ENCODE peak calls at places on chromosome 12, in four cellular contexts. I is COR-L47, P is AG04450, B is GM23248. E is an unnamed sample.

GRCh38 chr12:112801055-112801454 is 9.5 kb downstream of the RPH3A start:
- DNase-seq in I (no peak), P (no peak), B (no peak), E (no peak)

GRCh38 chr12:94089891-94090290 is 58.5 kb upstream of the PLXNC1 start:
- DNase-seq in I (no peak), P (no peak), B (peak; percentile 34), E (no peak)

GRCh38 chr12:124214574-124214973 is 80.3 kb upstream of the RFLNA start:
- DNase-seq in I (no peak), P (no peak), B (no peak), E (no peak)

GRCh38 chr12:68760806-68761441 is 14.9 kb downstream of the SLC35E3 start:
- DNase-seq in I (no peak), P (no peak), B (no peak), E (no peak)

GRCh38 chr12:83365317-83365716 is 678.6 kb downstream of the TMTC2 start:
- DNase-seq in I (no peak), P (no peak), B (no peak), E (no peak)

GRCh38 chr12:68612245-68612644 is 1.5 kb downstream of the RAP1B start:
- DNase-seq in I (no peak), P (no peak), B (peak; percentile 68), E (no peak)

GRCh38 chr12:117854339-117855012 is 114.3 kb downstream of the KSR2 start:
- DNase-seq in I (peak; percentile 13), P (no peak), B (peak; percentile 53), E (no peak)

GRCh38 chr12:49109631-49110172 is 945 bp downstream of the LMBR1L start:
- DNase-seq in I (no peak), P (no peak), B (no peak), E (no peak)

GRCh38 chr12:16359512-16360491 is 12.4 kb downstream of the MGST1 start:
- DNase-seq in I (no peak), P (no peak), B (peak; percentile 70), E (no peak)

GRCh38 chr12:124675881-124676688 is 108.7 kb upstream of the NCOR2 start:
- DNase-seq in I (no peak), P (no peak), B (peak; percentile 91), E (no peak)

GRCh38 chr12:13165578-13166120 is 30.9 kb upstream of the EMP1 start:
- DNase-seq in I (no peak), P (no peak), B (peak; percentile 88), E (peak; percentile 37)

GRCh38 chr12:95195122-95195521 is 22.1 kb downstream of the FGD6 start:
- DNase-seq in I (no peak), P (no peak), B (no peak), E (no peak)

GRCh38 chr12:27185234-27186045 is 58.6 kb upstream of the STK38L start:
- DNase-seq in I (no peak), P (no peak), B (peak; percentile 86), E (no peak)

GRCh38 chr12:20101046-20101445 is 267.3 kb upstream of the PDE3A start:
- DNase-seq in I (no peak), P (no peak), B (peak; percentile 36), E (no peak)

GRCh38 chr12:93624595-93625294 is 52.3 kb downstream of the SOCS2 start:
- DNase-seq in I (no peak), P (peak; percentile 83), B (peak; percentile 97), E (peak; percentile 84)

GRCh38 chr12:55830601-55831406 is 1.4 kb upstream of the DNAJC14 start:
- DNase-seq in I (peak; percentile 52), P (no peak), B (peak; percentile 68), E (peak; percentile 65)

GRCh38 chr12:119772431-119772830 is 104.5 kb downstream of the PRKAB1 start:
- DNase-seq in I (no peak), P (no peak), B (no peak), E (peak; percentile 40)

GRCh38 chr12:1911598-1912575 is 6.6 kb downstream of the CACNA2D4 start:
- DNase-seq in I (peak; percentile 52), P (no peak), B (no peak), E (no peak)

GRCh38 chr12:22656376-22656775 is 31.4 kb downstream of the ETNK1 start:
- DNase-seq in I (no peak), P (no peak), B (no peak), E (no peak)

GRCh38 chr12:8508224-8508623 is 5.1 kb upstream of the CLEC4D start:
- DNase-seq in I (no peak), P (no peak), B (no peak), E (no peak)

GRCh38 chr12:48454675-48455074 is 17.7 kb upstream of the ANP32D start:
- DNase-seq in I (no peak), P (no peak), B (peak; percentile 49), E (peak; percentile 18)

GRCh38 chr12:1920436-1920835 is 2.0 kb upstream of the CACNA2D4 start:
- DNase-seq in I (no peak), P (no peak), B (no peak), E (no peak)

GRCh38 chr12:2306012-2306411 is 253.2 kb downstream of the CACNA1C start:
- DNase-seq in I (no peak), P (no peak), B (no peak), E (no peak)

GRCh38 chr12:132264086-132265010 is 65.0 kb downstream of the GALNT9 start:
- DNase-seq in I (no peak), P (no peak), B (no peak), E (no peak)

E was measured in HTR-8/SVneo.